ENCODE peak calls at places on chromosomes 5 and 9, in four cellular contexts. One of them, this sample, is unnamed. For H3K9me3, the result is how much of the 10 kb centered on the place peaks cover.

GRCh38 chr9:95504053-95504963 is 12.5 kb downstream of the PTCH1 start:
- DNase-seq in esophagus squamous epithelium: no peak
- DNase-seq in heart right ventricle: peak
- DNase-seq in adipocyte: peak
- DNase-seq in this sample: no peak

GRCh38 chr5:38208782-38209378 is 49.5 kb upstream of the EGFLAM start:
- DNase-seq in esophagus squamous epithelium: no peak
- DNase-seq in heart right ventricle: no peak
- DNase-seq in adipocyte: peak
- DNase-seq in this sample: no peak

GRCh38 chr5:149310947-149311675 is 34.2 kb upstream of the GRPEL2 start:
- DNase-seq in esophagus squamous epithelium: no peak
- DNase-seq in heart right ventricle: peak
- DNase-seq in adipocyte: peak
- DNase-seq in this sample: no peak

GRCh38 chr9:121567142-121568100 is 67.8 kb upstream of the GGTA1 start:
- DNase-seq in esophagus squamous epithelium: no peak
- DNase-seq in heart right ventricle: peak
- DNase-seq in adipocyte: peak
- DNase-seq in this sample: no peak

GRCh38 chr5:113084402-113085083 is 107.9 kb downstream of the DCP2 start:
- DNase-seq in esophagus squamous epithelium: no peak
- DNase-seq in heart right ventricle: no peak
- DNase-seq in adipocyte: no peak
- DNase-seq in this sample: no peak

GRCh38 chr9:22413884-22414283 is 32.7 kb upstream of the DMRTA1 start:
- DNase-seq in esophagus squamous epithelium: no peak
- DNase-seq in heart right ventricle: no peak
- DNase-seq in adipocyte: no peak
- DNase-seq in this sample: no peak

GRCh38 chr9:93064392-93065124 is 6.1 kb downstream of the SUSD3 start:
- DNase-seq in esophagus squamous epithelium: peak
- DNase-seq in heart right ventricle: no peak
- DNase-seq in adipocyte: no peak
- DNase-seq in this sample: no peak

GRCh38 chr5:127596501-127596900 is 52.4 kb upstream of the CTXN3 start:
- DNase-seq in esophagus squamous epithelium: no peak
- DNase-seq in heart right ventricle: no peak
- DNase-seq in adipocyte: no peak
- DNase-seq in this sample: no peak

GRCh38 chr5:151740958-151741373 is 17.5 kb downstream of the ATOX1 start:
- DNase-seq in esophagus squamous epithelium: no peak
- DNase-seq in heart right ventricle: no peak
- DNase-seq in adipocyte: peak
- DNase-seq in this sample: no peak

GRCh38 chr9:121269030-121269887 is 1.3 kb downstream of the GSN start:
- DNase-seq in esophagus squamous epithelium: no peak
- DNase-seq in heart right ventricle: no peak
- DNase-seq in adipocyte: peak
- DNase-seq in this sample: no peak

GRCh38 chr5:151825445-151825844 is 53.7 kb downstream of the G3BP1 start:
- DNase-seq in esophagus squamous epithelium: no peak
- DNase-seq in heart right ventricle: no peak
- DNase-seq in adipocyte: peak
- DNase-seq in this sample: peak

GRCh38 chr5:120843390-120843980 is 379.4 kb downstream of the PRR16 start:
- DNase-seq in esophagus squamous epithelium: no peak
- DNase-seq in heart right ventricle: no peak
- DNase-seq in adipocyte: no peak
- DNase-seq in this sample: no peak

GRCh38 chr5:74394543-74394923 is 246.0 kb downstream of the ENC1 start:
- DNase-seq in esophagus squamous epithelium: no peak
- DNase-seq in heart right ventricle: no peak
- DNase-seq in adipocyte: no peak
- DNase-seq in this sample: no peak

GRCh38 chr5:45408067-45408466 is 288.1 kb downstream of the HCN1 start:
- DNase-seq in esophagus squamous epithelium: no peak
- DNase-seq in heart right ventricle: no peak
- DNase-seq in adipocyte: no peak
- DNase-seq in this sample: no peak

GRCh38 chr9:109192732-109193361 is 25.8 kb upstream of the FRRS1L start:
- DNase-seq in esophagus squamous epithelium: no peak
- DNase-seq in heart right ventricle: no peak
- DNase-seq in adipocyte: no peak
- DNase-seq in this sample: no peak

GRCh38 chr5:154997746-154998145 is 15.8 kb upstream of the KIF4B start:
- DNase-seq in esophagus squamous epithelium: no peak
- DNase-seq in heart right ventricle: no peak
- DNase-seq in adipocyte: no peak
- DNase-seq in this sample: no peak

GRCh38 chr9:127181315-127181580 is 58.8 kb upstream of the ANGPTL2 start:
- DNase-seq in esophagus squamous epithelium: no peak
- DNase-seq in heart right ventricle: no peak
- DNase-seq in adipocyte: no peak
- DNase-seq in this sample: no peak

GRCh38 chr5:76755779-76756637 is 40.1 kb downstream of the F2R start:
- DNase-seq in esophagus squamous epithelium: no peak
- DNase-seq in heart right ventricle: no peak
- DNase-seq in adipocyte: no peak
- DNase-seq in this sample: no peak

GRCh38 chr9:135224286-135224871 is 136.9 kb downstream of the OLFM1 start:
- DNase-seq in esophagus squamous epithelium: no peak
- DNase-seq in heart right ventricle: peak
- DNase-seq in adipocyte: no peak
- DNase-seq in this sample: no peak

GRCh38 chr9:93917121-93917853 is 37.9 kb downstream of the BARX1 start:
- DNase-seq in esophagus squamous epithelium: no peak
- DNase-seq in heart right ventricle: no peak
- DNase-seq in adipocyte: no peak
- DNase-seq in this sample: no peak

GRCh38 chr9:126439402-126439765 is 112.8 kb downstream of the MVB12B start:
- DNase-seq in esophagus squamous epithelium: no peak
- DNase-seq in heart right ventricle: no peak
- DNase-seq in adipocyte: peak
- DNase-seq in this sample: no peak

GRCh38 chr9:124779368-124780059 is 2.6 kb downstream of the OLFML2A start:
- DNase-seq in esophagus squamous epithelium: no peak
- DNase-seq in heart right ventricle: no peak
- DNase-seq in adipocyte: peak
- DNase-seq in this sample: no peak

GRCh38 chr5:55231476-55232193 is 1.8 kb downstream of the CCNO start:
- DNase-seq in esophagus squamous epithelium: no peak
- DNase-seq in heart right ventricle: no peak
- DNase-seq in adipocyte: peak
- DNase-seq in this sample: no peak

GRCh38 chr9:73151653-73152382 is at the start of gene ANXA1:
- DNase-seq in esophagus squamous epithelium: no peak
- DNase-seq in heart right ventricle: no peak
- DNase-seq in adipocyte: peak
- DNase-seq in this sample: no peak

DNA sequence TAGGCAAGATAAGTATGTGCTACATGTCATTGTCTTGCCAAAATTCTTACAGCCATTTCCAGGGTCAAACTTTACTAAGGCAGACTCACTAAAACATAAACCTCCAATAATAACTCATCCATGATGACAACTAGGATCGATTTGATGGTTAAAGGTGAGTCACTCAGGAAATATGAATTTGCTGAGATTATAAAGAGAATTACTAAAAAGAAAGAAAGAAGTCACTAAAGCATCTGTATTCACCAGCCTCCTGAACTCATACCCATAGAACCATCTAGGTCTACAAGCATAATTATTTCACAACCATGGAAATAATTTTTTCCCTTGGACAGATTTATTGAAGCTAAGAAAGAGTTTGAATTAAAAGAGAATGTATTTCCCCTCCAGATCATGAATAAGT is 258.6 kb downstream of the TLE1 start:
- DNase-seq in esophagus squamous epithelium: no peak
- DNase-seq in heart right ventricle: no peak
- DNase-seq in adipocyte: peak
- DNase-seq in this sample: no peak
- H3K9me3 ChIP-seq in esophagus squamous epithelium: under half
- H3K9me3 ChIP-seq in heart right ventricle: under half
- H3K9me3 ChIP-seq in adipocyte: under half
- H3K9me3 ChIP-seq in this sample: under half

GRCh38 chr5:63803165-63803564 is 159.1 kb downstream of the HTR1A start:
- DNase-seq in esophagus squamous epithelium: no peak
- DNase-seq in heart right ventricle: no peak
- DNase-seq in adipocyte: no peak
- DNase-seq in this sample: no peak

GRCh38 chr5:63805151-63805550 is 157.1 kb downstream of the HTR1A start:
- DNase-seq in esophagus squamous epithelium: no peak
- DNase-seq in heart right ventricle: no peak
- DNase-seq in adipocyte: no peak
- DNase-seq in this sample: no peak
- H3K9me3 ChIP-seq in esophagus squamous epithelium: under half
- H3K9me3 ChIP-seq in heart right ventricle: under half
- H3K9me3 ChIP-seq in adipocyte: under half
- H3K9me3 ChIP-seq in this sample: under half

GRCh38 chr9:137017071-137017470 is 11.0 kb downstream of the ABCA2 start:
- DNase-seq in esophagus squamous epithelium: no peak
- DNase-seq in heart right ventricle: no peak
- DNase-seq in adipocyte: no peak
- DNase-seq in this sample: no peak

GRCh38 chr9:137015540-137015930 is 12.5 kb downstream of the ABCA2 start:
- DNase-seq in esophagus squamous epithelium: no peak
- DNase-seq in heart right ventricle: no peak
- DNase-seq in adipocyte: no peak
- DNase-seq in this sample: no peak

GRCh38 chr9:137014776-137015539 is 13.1 kb downstream of the ABCA2 start:
- DNase-seq in esophagus squamous epithelium: no peak
- DNase-seq in heart right ventricle: no peak
- DNase-seq in adipocyte: no peak
- DNase-seq in this sample: no peak

GRCh38 chr9:137016436-137016835 is 11.6 kb downstream of the ABCA2 start:
- DNase-seq in esophagus squamous epithelium: no peak
- DNase-seq in heart right ventricle: no peak
- DNase-seq in adipocyte: no peak
- DNase-seq in this sample: no peak

GRCh38 chr9:137015976-137016375 is 12.1 kb downstream of the ABCA2 start:
- DNase-seq in esophagus squamous epithelium: no peak
- DNase-seq in heart right ventricle: no peak
- DNase-seq in adipocyte: no peak
- DNase-seq in this sample: no peak
- H3K9me3 ChIP-seq in esophagus squamous epithelium: under half
- H3K9me3 ChIP-seq in heart right ventricle: under half
- H3K9me3 ChIP-seq in adipocyte: under half
- H3K9me3 ChIP-seq in this sample: under half

DNA sequence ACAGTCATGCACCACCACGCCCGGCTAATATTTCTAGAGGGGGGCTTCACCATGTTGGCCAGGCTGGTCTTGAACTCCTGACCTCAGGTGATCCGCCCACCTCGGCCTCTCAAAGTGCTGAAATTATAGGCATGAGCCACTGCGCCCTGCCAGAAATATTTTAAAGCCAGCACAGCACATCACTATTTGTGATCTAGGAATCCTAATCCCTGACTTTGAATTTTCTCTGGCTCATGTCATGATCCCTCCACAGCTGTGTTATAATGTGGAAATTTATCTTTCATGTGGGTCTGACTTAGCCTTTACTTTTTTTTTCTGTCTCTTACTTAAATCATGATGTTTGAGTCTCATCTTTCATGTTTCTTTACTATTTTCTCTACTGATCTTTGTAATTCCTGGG is 18.7 kb upstream of the ITGA1 start:
- DNase-seq in esophagus squamous epithelium: no peak
- DNase-seq in heart right ventricle: no peak
- DNase-seq in adipocyte: peak
- DNase-seq in this sample: no peak
- H3K9me3 ChIP-seq in esophagus squamous epithelium: under half
- H3K9me3 ChIP-seq in heart right ventricle: under half
- H3K9me3 ChIP-seq in adipocyte: under half
- H3K9me3 ChIP-seq in this sample: under half

DNA sequence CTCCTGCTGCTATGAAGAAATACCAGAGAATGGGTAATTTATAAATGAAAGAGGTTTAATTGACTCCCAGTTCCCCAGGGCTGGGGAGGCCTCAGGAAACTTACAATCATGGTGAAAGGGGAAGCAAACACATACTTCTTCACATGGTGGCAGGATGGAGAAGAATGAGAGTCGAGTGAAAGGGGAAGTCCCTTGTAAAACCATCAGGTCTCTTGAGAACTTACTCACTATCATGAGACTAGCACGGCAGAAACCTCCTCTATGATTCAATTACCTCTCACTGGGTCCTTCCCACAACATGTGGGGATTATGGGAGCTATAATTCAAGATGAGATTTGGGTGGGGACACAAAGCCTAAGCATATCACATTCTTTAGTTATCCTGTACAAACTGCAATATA is 609.4 kb downstream of the MTRR start:
- DNase-seq in esophagus squamous epithelium: no peak
- DNase-seq in heart right ventricle: no peak
- DNase-seq in adipocyte: no peak
- DNase-seq in this sample: no peak
- H3K9me3 ChIP-seq in esophagus squamous epithelium: under half
- H3K9me3 ChIP-seq in heart right ventricle: under half
- H3K9me3 ChIP-seq in adipocyte: under half
- H3K9me3 ChIP-seq in this sample: under half

DNA sequence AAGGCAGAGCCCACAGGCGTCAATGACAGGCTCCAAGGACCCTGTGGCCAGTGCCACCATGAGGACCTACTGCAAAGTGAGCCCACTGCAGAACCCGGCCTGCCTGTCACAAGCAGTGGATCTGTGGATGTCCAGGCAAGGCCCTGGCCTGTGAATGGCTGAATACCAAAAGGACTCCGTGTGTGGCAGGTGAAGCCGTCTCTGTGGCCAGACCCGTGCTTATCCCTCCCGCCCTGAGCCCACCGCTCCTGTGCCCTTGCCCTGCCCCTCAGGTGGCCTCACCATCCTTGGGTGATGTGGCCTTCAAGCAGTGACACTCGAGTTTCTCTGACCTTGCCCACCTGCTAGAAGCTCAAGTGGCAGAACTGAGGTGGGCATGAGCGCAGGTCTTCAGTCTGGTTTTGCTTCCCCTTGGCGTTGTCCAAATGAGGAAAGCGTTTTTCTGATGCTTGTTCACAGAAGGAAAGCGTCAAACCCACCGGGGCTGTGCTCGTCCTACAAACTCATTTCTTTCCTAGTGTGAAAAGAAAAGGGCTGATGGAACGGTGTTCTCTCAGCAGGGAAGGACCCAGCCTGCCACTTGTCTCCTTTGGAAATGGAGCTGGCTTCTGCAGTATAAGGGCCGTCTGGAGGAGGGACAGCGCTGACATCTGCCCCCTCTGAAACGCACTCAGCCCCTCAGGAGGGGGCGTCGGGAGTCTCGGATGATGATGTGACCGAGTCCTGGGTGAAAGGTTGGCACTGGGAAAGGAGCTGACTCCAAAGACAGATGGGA is 377.7 kb upstream of the IRX4 start:
- DNase-seq in esophagus squamous epithelium: no peak
- DNase-seq in heart right ventricle: no peak
- DNase-seq in adipocyte: no peak
- DNase-seq in this sample: no peak
- H3K9me3 ChIP-seq in esophagus squamous epithelium: under half
- H3K9me3 ChIP-seq in heart right ventricle: under half
- H3K9me3 ChIP-seq in adipocyte: under half
- H3K9me3 ChIP-seq in this sample: under half

GRCh38 chr9:128640626-128641025 is 16.0 kb downstream of the DYNC2I2 start:
- DNase-seq in esophagus squamous epithelium: no peak
- DNase-seq in heart right ventricle: no peak
- DNase-seq in adipocyte: no peak
- DNase-seq in this sample: no peak
- H3K9me3 ChIP-seq in esophagus squamous epithelium: under half
- H3K9me3 ChIP-seq in heart right ventricle: under half
- H3K9me3 ChIP-seq in adipocyte: under half
- H3K9me3 ChIP-seq in this sample: under half